ENCODE peak calls at places on chromosomes 7 and 10, in four cellular contexts. J is colonic mucosa, U is BJ, G is A549. D is an unnamed sample.

GRCh38 chr10:112242769-112243168 is 40.4 kb upstream of the TECTB start:
- DNase-seq in U (no peak), G (no peak), J (no peak), D (no peak)

GRCh38 chr7:5692845-5693278 is 88.6 kb downstream of the RNF216 start:
- DNase-seq in J (no peak), G (peak), U (no peak), D (peak)

GRCh38 chr7:97337849-97338248 is 220.4 kb downstream of the SDHAF3 start:
- DNase-seq in U (no peak), G (no peak), J (no peak), D (no peak)

GRCh38 chr10:98445200-98445812 is 1.4 kb downstream of the HPS1 start:
- DNase-seq in U (no peak), G (no peak), J (no peak), D (no peak)

GRCh38 chr10:75287697-75288096 is 51.9 kb upstream of the COMTD1 start:
- DNase-seq in J (peak), G (no peak), U (no peak), D (no peak)

GRCh38 chr10:78691301-78692030 is 377.3 kb upstream of the ZMIZ1 start:
- DNase-seq in J (no peak), G (no peak), U (no peak), D (no peak)

GRCh38 chr7:67309764-67310548 is 313.3 kb downstream of the TYW1 start:
- DNase-seq in G (no peak), J (no peak), U (no peak), D (no peak)

GRCh38 chr7:39672176-39672575 is 48.8 kb downstream of the RALA start:
- DNase-seq in U (no peak), G (no peak), J (no peak), D (no peak)

GRCh38 chr7:121288894-121289293 is 39.9 kb upstream of the WNT16 start:
- DNase-seq in G (no peak), J (no peak), U (no peak), D (peak)

GRCh38 chr7:101164071-101164840 is 1.1 kb downstream of the VGF start:
- DNase-seq in J (no peak), U (no peak), G (peak), D (no peak)
- H3K4me3 ChIP-seq in J (peak), U (peak), G (peak), D (peak)

GRCh38 chr7:115145512-115145911 is 223.6 kb downstream of the MDFIC start:
- DNase-seq in U (peak), J (no peak), G (no peak), D (peak)
- H3K4me3 ChIP-seq in U (no peak), J (no peak), G (no peak), D (no peak)

DNA sequence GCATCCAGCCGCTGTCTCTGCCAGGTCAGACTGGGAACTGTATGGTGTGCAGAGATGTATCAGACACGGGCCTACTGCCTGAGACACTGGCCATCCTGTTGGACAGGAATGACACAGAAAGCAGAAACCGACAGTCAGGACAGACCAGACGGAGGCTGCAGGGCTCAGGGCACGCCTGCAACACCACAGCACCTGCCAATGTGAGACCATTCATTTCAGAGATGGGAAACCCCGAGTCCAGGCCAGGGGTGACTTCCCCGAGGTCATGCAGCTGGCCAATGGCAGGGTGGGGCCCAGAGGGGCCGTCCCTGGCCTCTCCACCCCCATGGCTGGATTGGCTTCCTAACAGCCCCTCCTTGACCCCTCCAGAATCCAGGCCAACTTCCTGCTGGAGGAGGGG is 34.7 kb downstream of the GRID1 start:
- DNase-seq in G (no peak), J (no peak), U (no peak), D (no peak)
- H3K4me3 ChIP-seq in G (no peak), J (no peak), U (no peak), D (no peak)

GRCh38 chr10:110409926-110410325 is 87.8 kb upstream of the DUSP5 start:
- DNase-seq in J (no peak), G (no peak), U (no peak), D (no peak)
- H3K4me3 ChIP-seq in J (no peak), G (no peak), U (no peak), D (no peak)

GRCh38 chr10:23192741-23193434 is 776 bp downstream of the PTF1A start:
- DNase-seq in G (no peak), J (no peak), U (no peak), D (no peak)
- H3K4me3 ChIP-seq in G (no peak), J (no peak), U (no peak), D (no peak)

GRCh38 chr10:29389935-29390334 is 101.1 kb downstream of the LYZL1 start:
- DNase-seq in J (no peak), U (no peak), G (no peak), D (no peak)
- H3K4me3 ChIP-seq in J (no peak), U (no peak), G (no peak), D (no peak)

DNA sequence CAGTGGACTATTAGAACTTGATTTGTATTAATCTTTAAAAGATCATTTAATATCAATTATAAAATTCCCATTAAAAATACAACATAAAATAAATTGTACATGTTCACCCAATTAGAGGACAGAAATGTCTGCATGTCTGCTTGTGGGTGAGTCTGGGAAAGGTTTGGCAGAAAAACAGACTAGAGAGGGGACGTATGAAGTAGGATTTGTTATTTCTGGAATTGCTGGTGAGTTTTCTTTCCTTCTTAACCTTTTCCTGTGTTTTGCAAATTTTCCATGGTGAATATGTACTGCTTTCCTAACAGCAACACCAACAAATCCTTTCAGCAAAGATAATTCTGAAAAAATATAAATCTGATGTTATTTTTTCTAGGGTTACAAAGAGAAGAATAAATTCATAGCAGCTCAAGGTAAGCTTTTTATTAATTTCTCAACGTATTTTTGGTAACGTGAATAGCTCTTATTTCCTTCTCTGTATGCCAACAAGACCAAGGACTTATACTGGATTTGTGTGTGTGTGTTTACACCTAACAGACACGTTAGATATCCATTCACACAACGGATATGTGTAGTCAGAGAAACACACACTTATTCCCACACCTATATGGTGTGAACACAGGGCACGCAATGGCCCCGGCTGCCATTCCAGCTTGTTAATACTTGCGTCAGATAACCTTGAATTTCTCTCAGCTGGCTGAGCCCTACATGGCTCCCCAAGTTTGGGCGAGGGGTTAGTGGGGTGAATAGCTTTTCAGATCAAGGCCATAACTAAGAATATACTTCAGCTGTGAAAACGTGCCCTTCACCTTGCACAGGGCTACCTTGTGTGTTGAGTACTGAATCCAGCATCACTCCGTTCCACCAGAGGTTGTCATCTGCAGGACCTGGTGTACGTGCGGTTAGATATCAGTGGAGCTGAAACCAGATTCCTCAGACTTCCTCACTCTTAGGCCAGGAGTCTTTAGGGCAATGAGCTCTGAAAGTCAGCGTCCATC is 64.6 kb downstream of the MKI67 start:
- DNase-seq in G (no peak), J (no peak), U (no peak), D (no peak)
- H3K4me3 ChIP-seq in G (no peak), J (no peak), U (no peak), D (no peak)

GRCh38 chr10:96768136-96768535 is 47.8 kb upstream of the PIK3AP1 start:
- DNase-seq in J (peak), G (no peak), U (no peak), D (no peak)
- H3K4me3 ChIP-seq in J (no peak), G (no peak), U (no peak), D (no peak)

GRCh38 chr10:30775779-30776591 is 146.4 kb upstream of the LYZL2 start:
- DNase-seq in G (no peak), J (no peak), U (peak), D (peak)
- H3K4me3 ChIP-seq in G (no peak), J (no peak), U (no peak), D (no peak)

GRCh38 chr7:155282671-155283070 is 15.0 kb upstream of the INSIG1 start:
- DNase-seq in J (no peak), U (no peak), G (no peak), D (no peak)
- H3K4me3 ChIP-seq in J (no peak), U (no peak), G (no peak), D (no peak)

D was measured in skeletal muscle cell.